ENCODE peak calls at places on chromosomes 7 and 10, in nine cellular contexts. Q, X, A, J, P, O, E, G and I are unnamed samples.

GRCh38 chr7:121447191-121447920 is 51.2 kb upstream of the FAM3C start:
- DNase-seq in A (peak; percentile 35), X (no peak), O (peak; percentile 69), Q (no peak), E (peak; percentile 33), J (no peak), G (no peak), P (no peak), I (no peak)

GRCh38 chr7:107024906-107025305 is 19.6 kb upstream of the PRKAR2B start:
- DNase-seq in X (no peak), Q (no peak), P (no peak), A (no peak), J (no peak), G (no peak), E (no peak), O (no peak), I (no peak)

GRCh38 chr10:649798-650690 is 39.4 kb downstream of the DIP2C start:
- DNase-seq in O (no peak), A (no peak), E (no peak), X (no peak), Q (no peak), P (no peak), G (peak; percentile 85), J (peak; percentile 92), I (peak; percentile 47)

GRCh38 chr7:1810961-1811849 is 141.1 kb downstream of the ELFN1 start:
- DNase-seq in X (no peak), Q (peak; percentile 12), G (no peak), E (no peak), P (no peak), A (no peak), J (peak; percentile 35), O (no peak), I (no peak)

GRCh38 chr10:117718970-117719369 is 176.4 kb downstream of the EMX2 start:
- DNase-seq in O (no peak), Q (no peak), G (no peak), A (no peak), P (no peak), E (no peak), J (no peak), X (no peak), I (no peak)

GRCh38 chr7:117672433-117672832 is 192.6 kb downstream of the CFTR start:
- DNase-seq in O (no peak), E (no peak), P (no peak), Q (no peak), G (no peak), X (no peak), J (no peak), A (no peak), I (no peak)

GRCh38 chr7:126370038-126370668 is 882.6 kb downstream of the GRM8 start:
- DNase-seq in A (no peak), J (no peak), O (no peak), G (no peak), P (no peak), Q (no peak), E (no peak), X (no peak), I (no peak)

GRCh38 chr7:101031082-101031481 is 11.2 kb downstream of the MUC17 start:
- DNase-seq in Q (no peak), G (no peak), J (no peak), E (no peak), X (no peak), A (no peak), P (no peak), O (no peak), I (no peak)

GRCh38 chr10:93999401-93999851 is 5.7 kb downstream of the PLCE1 start:
- DNase-seq in O (peak; percentile 58), E (peak; percentile 52), X (no peak), G (peak; percentile 68), J (peak; percentile 82), A (peak; percentile 75), P (peak; percentile 43), Q (peak; percentile 85), I (peak; percentile 30)

GRCh38 chr7:65037740-65038678 is 31.5 kb upstream of the ERV3-1 start:
- DNase-seq in A (peak; percentile 95), P (peak; percentile 93), X (peak; percentile 42), G (peak; percentile 93), Q (peak; percentile 91), E (peak; percentile 95), J (peak; percentile 96), O (peak; percentile 88), I (peak; percentile 76)
- TF ChIP-seq CTCF in A (no peak), P (no peak), X (no peak), G (no peak), Q (no peak), E (no peak), J (no peak), O (no peak), I (no peak)

GRCh38 chr7:25777969-25778767 is 373.8 kb upstream of the NFE2L3 start:
- DNase-seq in E (no peak), J (no peak), Q (no peak), A (no peak), O (no peak), G (no peak), P (no peak), X (no peak), I (no peak)
- H3K27ac ChIP-seq in E (no peak overlapping the region), J (no peak overlapping the region), Q (no peak overlapping the region), A (peak overlapping the region; percentile 75), O (no peak overlapping the region), G (no peak overlapping the region), P (no peak overlapping the region), X (no peak overlapping the region), I (no peak overlapping the region)

DNA sequence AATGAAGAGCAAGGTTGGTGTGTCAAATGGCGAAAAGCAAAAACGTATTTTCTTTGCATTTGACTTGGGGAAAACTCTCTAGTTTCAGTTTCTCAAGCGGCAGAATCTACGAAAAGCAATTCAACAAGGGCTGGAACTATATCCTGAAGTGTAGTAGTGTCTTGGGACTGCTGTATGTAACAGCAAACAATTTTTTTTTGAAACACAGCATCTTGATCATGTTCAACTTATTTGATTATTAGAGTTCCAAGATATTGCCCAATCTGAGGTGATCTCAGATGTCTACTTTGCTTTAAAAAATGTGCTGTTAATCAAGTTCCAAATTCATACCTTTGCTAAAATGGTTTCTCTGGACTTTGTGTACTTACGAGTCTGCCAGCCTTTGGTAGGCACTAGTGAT is 120.6 kb downstream of the ZWINT start:
- DNase-seq in J (no peak), P (no peak), E (no peak), G (no peak), Q (no peak), X (no peak), A (no peak), O (no peak), I (no peak)
- TF ChIP-seq CTCF in J (no peak), P (no peak), E (no peak), G (no peak), Q (no peak), X (no peak), A (no peak), O (no peak), I (no peak)

DNA sequence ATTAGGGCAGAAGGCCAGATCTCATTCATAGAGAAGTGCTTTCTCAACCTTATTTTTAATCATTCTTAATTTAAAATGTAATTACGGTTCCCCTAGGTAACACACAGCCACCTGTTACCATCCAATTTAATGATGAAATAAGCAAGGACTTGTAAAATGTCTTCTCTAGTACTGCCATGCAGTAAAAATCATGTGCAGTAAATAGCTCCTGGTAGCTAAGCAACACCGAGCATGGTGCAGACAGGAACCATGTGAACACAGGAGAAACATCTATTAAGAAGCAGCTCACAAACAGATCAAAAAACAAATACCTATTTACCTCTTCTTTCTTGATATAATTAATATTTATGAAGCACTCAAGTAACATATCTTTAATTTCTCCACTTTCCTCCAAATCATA is 15.1 kb downstream of the NCAPG2 start:
- DNase-seq in P (no peak), Q (no peak), A (no peak), X (no peak), G (no peak), J (no peak), E (no peak), O (no peak), I (no peak)
- H3K27ac ChIP-seq in P (no peak overlapping the region), Q (no peak overlapping the region), A (no peak overlapping the region), X (no peak overlapping the region), G (no peak overlapping the region), J (no peak overlapping the region), E (no peak overlapping the region), O (no peak overlapping the region), I (no peak overlapping the region)

DNA sequence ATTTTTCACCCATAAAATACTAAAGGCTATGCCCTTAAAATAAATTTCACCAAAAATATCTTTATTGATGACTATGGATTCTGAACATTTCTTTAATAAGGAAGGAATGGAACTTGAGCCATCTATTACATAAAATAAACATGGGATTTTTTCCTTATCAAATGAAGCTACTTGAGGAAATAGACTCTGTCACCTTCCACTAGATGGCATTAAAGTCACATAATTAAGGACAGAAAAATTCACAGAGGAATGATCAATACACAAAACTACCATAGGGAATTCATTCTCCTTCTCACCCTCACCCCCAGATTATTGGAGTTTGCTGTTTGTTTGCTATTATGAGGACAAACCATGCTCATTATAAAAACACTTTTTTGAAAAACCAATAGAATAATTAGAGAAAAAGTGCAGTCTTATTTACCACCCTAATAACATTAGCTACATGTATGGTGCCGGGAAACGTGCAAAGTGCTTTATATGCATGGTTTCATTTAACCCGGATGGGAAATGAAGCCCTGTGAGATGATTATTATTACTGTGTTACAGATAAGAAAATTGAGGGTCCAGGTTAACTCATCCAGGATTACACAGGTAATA is 21.1 kb upstream of the FOXI2 start:
- DNase-seq in P (no peak), A (no peak), E (no peak), O (no peak), G (no peak), X (peak; percentile 2), Q (no peak), J (no peak), I (no peak)
- TF ChIP-seq CTCF in P (no peak), A (peak; percentile 29), E (peak; percentile 63), O (peak; percentile 21), G (peak; percentile 20), X (peak; percentile 56), Q (no peak), J (no peak), I (no peak)

GRCh38 chr7:54813398-54813797 is 54.4 kb upstream of the SEC61G start:
- DNase-seq in G (no peak), J (no peak), A (peak; percentile 50), X (no peak), E (peak; percentile 43), O (peak; percentile 59), Q (peak; percentile 26), P (no peak), I (no peak)

GRCh38 chr7:54810401-54810800 is 51.4 kb upstream of the SEC61G start:
- DNase-seq in G (no peak), A (no peak), O (no peak), P (no peak), E (no peak), Q (no peak), X (no peak), J (no peak), I (no peak)

GRCh38 chr7:54812747-54813146 is 53.7 kb upstream of the SEC61G start:
- DNase-seq in J (no peak), E (no peak), G (no peak), O (no peak), A (no peak), P (no peak), Q (no peak), X (no peak), I (no peak)

GRCh38 chr7:54811016-54811924 is 52.3 kb upstream of the SEC61G start:
- DNase-seq in X (no peak), E (no peak), O (no peak), A (no peak), J (no peak), P (no peak), G (no peak), Q (no peak), I (peak; percentile 74)

DNA sequence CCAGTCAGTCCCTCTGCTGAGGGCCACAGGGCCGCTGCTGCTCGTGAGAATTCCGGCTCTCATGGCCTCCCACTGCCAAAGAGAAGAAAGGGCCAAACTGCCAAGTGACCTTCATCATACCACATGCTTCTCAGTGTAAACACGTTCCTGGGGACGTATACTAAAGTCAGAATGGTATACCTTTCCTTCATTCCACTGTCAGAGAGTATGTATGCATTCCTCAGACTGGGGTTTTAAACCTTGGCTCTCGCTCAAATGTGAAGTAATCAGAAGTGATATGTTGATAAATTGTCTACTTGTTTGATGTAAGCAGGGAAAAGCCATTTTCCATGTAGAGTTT is 52.9 kb upstream of the SEC61G start:
- DNase-seq in Q (no peak), J (no peak), P (no peak), G (no peak), X (no peak), E (no peak), A (no peak), O (no peak), I (peak; percentile 93)
- H3K27ac ChIP-seq in Q (peak overlapping the region; percentile 36), J (no peak overlapping the region), P (peak overlapping the region; percentile 46), G (no peak overlapping the region), X (no peak overlapping the region), E (peak overlapping the region; percentile 69), A (peak overlapping the region; percentile 5), O (peak overlapping the region; percentile 30), I (peak overlapping the region; percentile 96)